ENCODE peak calls at places on chromosomes 1 and 21, in eight cellular contexts. W, M, Z, A, C, F, U and B are unnamed samples.

GRCh38 chr1:162942903-162943567 is 82.1 kb upstream of the CCDC190 start:
- DNase-seq in M (no peak), Z (no peak), W (no peak), F (no peak), A (no peak), C (peak; percentile 48), U (peak; percentile 11), B (no peak)

GRCh38 chr1:63051356-63051755 is 267.4 kb downstream of the ATG4C start:
- DNase-seq in U (no peak), A (no peak), C (no peak), Z (no peak), M (no peak), F (no peak), W (no peak), B (no peak)

GRCh38 chr1:201648911-201649775 is 110.2 kb downstream of the NAV1 start:
- DNase-seq in M (no peak), U (peak; percentile 26), F (peak; percentile 36), A (no peak), W (peak; percentile 87), Z (peak; percentile 29), C (peak; percentile 59), B (no peak)

GRCh38 chr1:4395158-4395557 is 259.3 kb upstream of the AJAP1 start:
- DNase-seq in Z (no peak), F (no peak), U (no peak), C (no peak), A (no peak), M (no peak), W (no peak), B (no peak)

GRCh38 chr1:30805301-30806003 is 47.9 kb upstream of the LAPTM5 start:
- DNase-seq in F (no peak), Z (no peak), M (no peak), W (no peak), U (no peak), C (no peak), A (no peak), B (no peak)

GRCh38 chr1:113123737-113124136 is 50.7 kb downstream of the LRIG2 start:
- DNase-seq in M (no peak), C (peak; percentile 54), F (no peak), U (no peak), W (no peak), A (no peak), Z (no peak), B (no peak)

GRCh38 chr1:172658871-172659453 is at the start of gene FASLG:
- DNase-seq in U (no peak), F (no peak), Z (no peak), A (no peak), C (no peak), W (no peak), M (no peak), B (no peak)

GRCh38 chr1:96999191-96999590 is 277.6 kb downstream of the PTBP2 start:
- DNase-seq in Z (no peak), W (no peak), M (no peak), C (no peak), U (no peak), A (no peak), F (no peak), B (no peak)

GRCh38 chr1:8239039-8239305 is 78.9 kb upstream of the SLC45A1 start:
- DNase-seq in W (no peak), U (peak; percentile 29), M (no peak), C (peak; percentile 61), Z (no peak), F (peak; percentile 20), A (no peak), B (no peak)

GRCh38 chr1:10374442-10374860 is 24.4 kb upstream of the PGD start:
- DNase-seq in W (no peak), A (no peak), C (peak; percentile 15), M (no peak), Z (no peak), U (no peak), F (no peak), B (no peak)

GRCh38 chr1:225554216-225554812 is 98.6 kb downstream of the ENAH start:
- DNase-seq in Z (no peak), F (no peak), W (no peak), A (peak; percentile 47), C (peak; percentile 55), M (no peak), U (no peak), B (no peak)

GRCh38 chr1:67645495-67646144 is 39.4 kb upstream of the GADD45A start:
- DNase-seq in A (no peak), F (peak; percentile 74), U (peak; percentile 58), Z (peak; percentile 15), M (peak; percentile 82), W (no peak), C (peak; percentile 29), B (no peak)

GRCh38 chr1:25723250-25723880 is 76.6 kb upstream of the SELENON start:
- DNase-seq in Z (no peak), M (no peak), A (no peak), W (no peak), C (no peak), F (no peak), U (no peak), B (no peak)

GRCh38 chr1:29425656-29426055 is 189.3 kb downstream of the PTPRU start:
- DNase-seq in W (no peak), Z (no peak), M (no peak), F (no peak), U (no peak), A (no peak), C (no peak), B (no peak)

GRCh38 chr1:64516803-64517568 is 47.1 kb downstream of the CACHD1 start:
- DNase-seq in A (no peak), M (no peak), F (no peak), C (peak; percentile 73), W (no peak), Z (no peak), U (no peak), B (no peak)

GRCh38 chr1:206744683-206745082 is 25.9 kb upstream of the IL19 start:
- DNase-seq in C (peak; percentile 65), U (no peak), W (no peak), F (no peak), A (no peak), M (no peak), Z (no peak), B (no peak)
- H3K27ac ChIP-seq in C (no peak overlapping the region), U (no peak overlapping the region), W (no peak overlapping the region), F (no peak overlapping the region), A (no peak overlapping the region), M (no peak overlapping the region), Z (no peak overlapping the region), B (no peak overlapping the region)

DNA sequence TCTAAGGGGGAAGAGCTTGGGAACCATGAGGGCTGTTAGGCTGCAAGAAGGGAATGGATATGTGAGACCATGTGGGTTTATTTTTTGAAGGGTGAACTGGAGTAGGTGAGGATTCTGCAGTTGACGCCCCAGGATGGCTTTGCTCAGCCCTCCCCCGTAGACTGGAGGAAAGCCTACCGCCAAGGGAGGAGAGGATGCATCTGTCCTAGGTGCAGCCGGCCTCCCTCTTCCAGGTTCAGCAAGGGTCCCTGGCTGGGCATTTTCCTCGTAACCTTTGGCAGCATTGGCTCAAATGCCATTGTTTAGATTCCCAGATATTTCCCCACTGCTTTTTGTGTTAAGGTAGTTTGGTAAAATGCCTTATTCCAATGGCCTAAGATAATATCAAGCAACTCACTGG is 16.6 kb downstream of the TFF3 start:
- DNase-seq in C (no peak), M (no peak), U (no peak), Z (no peak), A (no peak), F (no peak), W (no peak), B (no peak)
- H3K36me3 ChIP-seq in C (no peaks in the 10 kb centered on the region), M (peaks cover 45% of the 10 kb centered on the region), U (peaks cover 41% of the 10 kb centered on the region), Z (no peaks in the 10 kb centered on the region), A (no peaks in the 10 kb centered on the region), F (peaks cover 27% of the 10 kb centered on the region), W (no peaks in the 10 kb centered on the region), B (peaks cover 33% of the 10 kb centered on the region)

DNA sequence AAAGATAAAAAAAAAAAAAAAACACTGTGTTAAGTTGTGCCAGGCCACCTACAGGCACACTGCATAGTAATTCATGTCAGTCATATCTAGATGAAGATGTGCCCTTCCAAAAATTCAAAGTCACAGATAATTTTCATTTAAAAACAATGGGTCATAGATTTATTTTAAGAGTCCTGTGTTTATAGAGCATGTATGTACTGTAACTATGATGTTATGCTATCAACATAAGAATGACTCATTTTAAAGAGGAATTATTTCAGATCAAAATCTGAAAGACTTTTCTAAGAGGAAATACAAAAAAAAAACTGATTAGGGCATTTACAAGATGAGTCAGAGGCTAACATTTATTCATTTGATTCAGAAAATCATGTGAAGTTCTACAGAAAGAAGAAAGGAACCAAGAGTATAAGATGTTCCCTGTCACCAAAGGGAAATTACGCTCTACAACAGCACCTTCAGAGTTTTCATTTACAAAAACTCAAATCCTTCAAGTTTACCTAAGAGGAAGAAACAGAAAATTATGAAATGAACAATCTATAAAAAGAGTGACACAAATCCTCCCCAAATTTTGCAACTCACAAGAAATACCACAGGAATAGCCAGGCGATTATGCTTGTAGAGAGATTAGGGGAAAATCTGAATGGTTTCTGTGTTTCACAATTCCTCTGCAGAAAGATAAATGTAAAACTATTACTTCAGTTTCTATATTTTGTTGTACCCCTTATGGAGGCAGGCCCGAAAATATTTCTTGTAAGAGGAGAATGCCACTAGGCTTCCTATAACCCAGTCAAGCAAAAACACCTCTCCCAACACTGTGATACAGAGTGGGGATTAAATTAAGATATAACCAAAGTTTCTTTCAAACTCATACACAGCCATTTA is 13.8 kb downstream of the TP53BP2 start:
- DNase-seq in Z (no peak), F (no peak), M (no peak), C (peak; percentile 84), U (no peak), W (no peak), A (no peak), B (no peak)
- H3K4me1 ChIP-seq in Z (no peaks in the 10 kb centered on the region), F (peaks cover 74% of the 10 kb centered on the region), M (peaks cover 63% of the 10 kb centered on the region), C (peaks cover 44% of the 10 kb centered on the region), U (peaks cover 65% of the 10 kb centered on the region), W (peaks cover 11% of the 10 kb centered on the region), A (peaks cover 15% of the 10 kb centered on the region), B (peaks cover 49% of the 10 kb centered on the region)

GRCh38 chr1:111958911-111959310 is 30.6 kb downstream of the KCND3 start:
- DNase-seq in W (no peak), C (no peak), Z (no peak), M (no peak), F (no peak), A (no peak), U (no peak), B (no peak)

GRCh38 chr1:111955755-111956154 is 33.7 kb downstream of the KCND3 start:
- DNase-seq in F (no peak), C (peak; percentile 44), W (no peak), M (no peak), A (no peak), Z (no peak), U (no peak), B (no peak)

GRCh38 chr1:111959436-111959835 is 30.0 kb downstream of the KCND3 start:
- DNase-seq in W (no peak), F (no peak), M (no peak), Z (no peak), A (no peak), U (no peak), C (no peak), B (no peak)

GRCh38 chr1:111956155-111956817 is 33.2 kb downstream of the KCND3 start:
- DNase-seq in Z (no peak), F (no peak), M (no peak), U (no peak), C (no peak), W (no peak), A (no peak), B (no peak)

DNA sequence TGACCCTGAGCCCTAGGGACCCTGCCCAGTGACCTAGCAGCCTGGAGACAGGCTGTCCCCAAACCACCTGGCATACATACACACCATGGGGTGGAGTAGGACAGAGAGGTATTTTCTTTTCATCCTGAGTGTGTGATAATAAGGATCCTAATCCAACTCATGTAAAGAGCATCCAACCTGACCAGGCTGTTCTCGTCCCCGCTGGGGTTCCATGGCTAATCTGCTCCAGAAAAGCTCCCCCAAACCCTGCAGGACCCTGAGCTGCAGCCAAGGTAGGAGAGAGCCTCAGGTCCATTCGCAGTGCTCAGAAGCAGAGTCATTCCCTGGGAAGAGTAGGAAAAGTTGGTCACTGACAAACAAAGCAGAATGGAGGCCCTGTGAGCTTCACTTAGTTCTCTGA is 31.4 kb downstream of the KCND3 start:
- DNase-seq in W (no peak), U (no peak), C (no peak), F (no peak), M (no peak), Z (no peak), A (no peak), B (no peak)
- H3K27ac ChIP-seq in W (no peak overlapping the region), U (no peak overlapping the region), C (no peak overlapping the region), F (no peak overlapping the region), M (no peak overlapping the region), Z (no peak overlapping the region), A (no peak overlapping the region), B (no peak overlapping the region)